ENCODE peak calls at places on chromosomes 3 and 15, in eight cellular contexts. Z, B, V, Q, U, L, J and O are unnamed samples. For H3K4me1, the result is how much of the 10 kb centered on the place peaks cover.

GRCh38 chr15:100256985-100257650 is 84.7 kb downstream of the ADAMTS17 start:
- DNase-seq in Z (no peak), B (no peak), V (no peak), Q (peak), U (no peak), L (no peak), J (no peak), O (no peak)

GRCh38 chr15:59170295-59170881 is 36.3 kb upstream of the LDHAL6B start:
- DNase-seq in Z (peak), B (no peak), V (peak), Q (peak), U (no peak), L (no peak), J (peak), O (peak)

GRCh38 chr15:87477759-87478687 is 778.5 kb downstream of the NTRK3 start:
- DNase-seq in Z (peak), B (peak), V (peak), Q (no peak), U (no peak), L (peak), J (peak), O (peak)

GRCh38 chr15:36161781-36162212 is 417.6 kb upstream of the CDIN1 start:
- DNase-seq in Z (peak), B (peak), V (no peak), Q (no peak), U (no peak), L (peak), J (peak), O (no peak)

GRCh38 chr3:173789530-173789929 is 392.0 kb downstream of the NLGN1 start:
- DNase-seq in Z (no peak), B (no peak), V (no peak), Q (no peak), U (no peak), L (peak), J (peak), O (no peak)

GRCh38 chr3:156509209-156510174 is 45.4 kb downstream of the SSR3 start:
- DNase-seq in Z (no peak), B (no peak), V (no peak), Q (no peak), U (no peak), L (peak), J (peak), O (no peak)

GRCh38 chr3:143536817-143537535 is 311.3 kb downstream of the SLC9A9 start:
- DNase-seq in Z (no peak), B (no peak), V (no peak), Q (peak), U (no peak), L (peak), J (peak), O (no peak)

GRCh38 chr15:52794665-52795463 is 4.7 kb upstream of the ONECUT1 start:
- DNase-seq in Z (no peak), B (no peak), V (no peak), Q (no peak), U (no peak), L (no peak), J (no peak), O (peak)

GRCh38 chr3:78666458-78666800 is 1101.4 kb downstream of the ROBO1 start:
- DNase-seq in Z (no peak), B (no peak), V (no peak), Q (no peak), U (no peak), L (peak), J (peak), O (no peak)

GRCh38 chr3:142866841-142867631 is 21.8 kb downstream of the PCOLCE2 start:
- DNase-seq in Z (no peak), B (no peak), V (no peak), Q (no peak), U (no peak), L (no peak), J (no peak), O (no peak)

GRCh38 chr3:16140116-16140893 is 34.2 kb upstream of the GALNT15 start:
- DNase-seq in Z (peak), B (peak), V (no peak), Q (no peak), U (no peak), L (peak), J (peak), O (no peak)

GRCh38 chr15:66294932-66295235 is 1.5 kb downstream of the DIS3L start:
- DNase-seq in Z (no peak), B (no peak), V (no peak), Q (no peak), U (no peak), L (peak), J (peak), O (no peak)

GRCh38 chr15:66294157-66294931 is 976 bp downstream of the DIS3L start:
- DNase-seq in Z (no peak), B (no peak), V (no peak), Q (no peak), U (no peak), L (peak), J (peak), O (no peak)

GRCh38 chr15:66293085-66293418 is 316 bp upstream of the DIS3L start:
- DNase-seq in Z (no peak), B (no peak), V (no peak), Q (no peak), U (no peak), L (no peak), J (peak), O (no peak)

GRCh38 chr15:66292261-66293084 is 895 bp upstream of the DIS3L start:
- DNase-seq in Z (no peak), B (no peak), V (no peak), Q (no peak), U (no peak), L (no peak), J (no peak), O (no peak)

DNA sequence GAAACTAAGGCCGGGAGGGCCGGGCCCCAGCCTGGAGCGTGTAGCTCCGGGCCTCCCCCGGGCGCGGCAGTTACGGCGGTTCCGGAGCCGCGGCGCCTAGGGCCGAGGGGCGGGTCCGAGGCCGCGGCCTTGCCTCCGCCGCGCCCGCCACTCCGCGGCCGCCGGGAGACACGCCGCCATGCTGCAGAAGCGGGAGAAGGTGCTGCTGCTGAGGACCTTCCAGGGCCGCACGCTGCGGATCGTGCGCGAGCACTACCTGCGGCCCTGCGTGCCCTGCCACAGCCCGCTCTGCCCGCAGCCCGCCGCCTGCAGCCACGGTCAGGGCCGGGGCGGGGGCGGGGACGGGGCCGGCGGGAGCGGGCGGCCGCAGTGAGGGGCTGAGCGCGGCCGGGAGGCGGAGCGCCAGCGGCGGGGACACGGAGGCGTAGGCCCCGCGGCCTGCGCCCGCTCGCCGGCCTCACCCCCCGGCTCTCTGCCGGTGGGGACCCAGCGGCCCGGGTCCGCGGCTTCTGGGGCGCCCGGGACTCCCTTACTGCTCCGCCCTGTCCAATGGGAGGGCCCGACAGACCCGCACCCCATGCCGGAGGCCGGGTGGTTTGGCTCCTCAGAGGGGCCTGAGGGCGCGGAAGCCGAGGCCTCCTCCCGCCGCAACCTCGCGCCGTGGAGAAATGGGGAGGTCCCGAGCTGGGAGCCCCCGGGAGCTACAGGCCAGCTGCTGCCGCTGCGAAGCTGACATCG is at the start of gene DIS3L:
- DNase-seq in Z (peak), B (peak), V (no peak), Q (peak), U (peak), L (peak), J (peak), O (peak)
- H3K4me1 ChIP-seq in Z (under half), B (under half), V (under half), Q (under half), U (under half), L (under half), J (under half), O (under half)

GRCh38 chr3:152331975-152332374 is 63.2 kb downstream of the MBNL1 start:
- DNase-seq in Z (no peak), B (no peak), V (no peak), Q (no peak), U (no peak), L (no peak), J (peak), O (no peak)
- H3K4me1 ChIP-seq in Z (under half), B (under half), V (under half), Q (under half), U (under half), L (under half), J (under half), O (under half)

DNA sequence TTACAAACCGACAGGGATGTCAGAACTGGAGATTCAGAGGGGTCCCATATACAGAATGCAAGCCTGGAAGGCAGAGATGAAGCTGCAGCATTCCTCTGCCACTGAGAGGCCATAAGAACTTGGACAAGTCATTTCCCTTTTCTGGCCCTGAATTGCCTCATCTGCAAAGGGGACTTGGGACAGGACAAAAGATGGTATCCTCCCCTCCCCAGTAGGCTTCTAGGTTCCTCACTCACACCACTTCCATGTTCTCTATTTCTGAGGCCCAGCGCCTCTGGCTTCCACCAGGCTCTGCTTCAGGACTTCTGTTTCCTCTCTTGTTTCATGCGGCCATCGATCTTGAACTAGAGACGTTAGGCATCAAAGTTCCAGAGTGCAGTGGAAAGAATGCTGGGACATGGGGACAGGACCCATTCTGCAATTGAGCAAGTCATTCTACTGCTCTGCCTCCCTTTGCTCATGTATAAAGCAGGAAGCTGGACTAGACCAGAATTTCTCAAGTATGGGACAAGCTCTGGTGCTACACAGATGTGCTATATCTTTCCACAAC is 1.7 kb downstream of the TM4SF4 start:
- DNase-seq in Z (no peak), B (no peak), V (no peak), Q (no peak), U (no peak), L (no peak), J (no peak), O (no peak)
- H3K4me1 ChIP-seq in Z (under half), B (under half), V (under half), Q (under half), U (under half), L (under half), J (under half), O (under half)

GRCh38 chr15:75656813-75657212 is 9.1 kb downstream of the SNX33 start:
- DNase-seq in Z (no peak), B (no peak), V (no peak), Q (no peak), U (no peak), L (no peak), J (no peak), O (no peak)

GRCh38 chr15:75654201-75654907 is 6.6 kb downstream of the SNX33 start:
- DNase-seq in Z (no peak), B (no peak), V (peak), Q (no peak), U (no peak), L (no peak), J (no peak), O (no peak)

GRCh38 chr15:75655911-75656310 is 8.2 kb downstream of the SNX33 start:
- DNase-seq in Z (no peak), B (no peak), V (no peak), Q (no peak), U (no peak), L (no peak), J (no peak), O (no peak)

GRCh38 chr15:75653347-75653913 is 5.7 kb downstream of the SNX33 start:
- DNase-seq in Z (no peak), B (no peak), V (no peak), Q (no peak), U (no peak), L (no peak), J (no peak), O (no peak)

DNA sequence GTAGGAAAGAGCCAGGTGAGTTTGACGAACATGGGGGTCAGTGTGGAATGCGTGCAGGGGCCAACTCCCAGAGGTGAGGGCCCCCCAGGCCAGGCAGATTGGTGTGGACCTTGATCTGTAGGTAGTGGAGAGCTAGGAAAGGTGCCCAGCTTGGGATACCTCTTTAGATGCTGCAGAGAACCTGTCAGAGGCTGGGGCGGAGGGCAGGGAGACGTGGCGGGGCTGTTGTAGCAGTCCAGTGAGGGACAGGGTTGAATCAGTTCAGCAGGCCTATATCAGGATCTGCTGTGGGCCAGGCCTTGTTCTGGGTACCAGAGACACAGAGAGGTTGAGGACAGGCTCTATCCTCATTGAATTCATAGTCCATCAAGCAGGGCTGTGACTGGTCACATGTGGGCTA is 8.6 kb downstream of the SNX33 start:
- DNase-seq in Z (no peak), B (no peak), V (no peak), Q (no peak), U (no peak), L (no peak), J (no peak), O (no peak)
- H3K4me1 ChIP-seq in Z (under half), B (half or more), V (under half), Q (under half), U (under half), L (under half), J (under half), O (under half)

GRCh38 chr3:177290633-177291032 is 93.4 kb upstream of the TBL1XR1 start:
- DNase-seq in Z (no peak), B (no peak), V (no peak), Q (no peak), U (no peak), L (no peak), J (no peak), O (no peak)
- H3K4me1 ChIP-seq in Z (under half), B (under half), V (under half), Q (under half), U (under half), L (under half), J (under half), O (under half)

GRCh38 chr3:188473045-188473444 is 319.1 kb downstream of the LPP start:
- DNase-seq in Z (no peak), B (no peak), V (no peak), Q (no peak), U (no peak), L (no peak), J (no peak), O (no peak)
- H3K4me1 ChIP-seq in Z (under half), B (under half), V (under half), Q (under half), U (under half), L (under half), J (under half), O (under half)

DNA sequence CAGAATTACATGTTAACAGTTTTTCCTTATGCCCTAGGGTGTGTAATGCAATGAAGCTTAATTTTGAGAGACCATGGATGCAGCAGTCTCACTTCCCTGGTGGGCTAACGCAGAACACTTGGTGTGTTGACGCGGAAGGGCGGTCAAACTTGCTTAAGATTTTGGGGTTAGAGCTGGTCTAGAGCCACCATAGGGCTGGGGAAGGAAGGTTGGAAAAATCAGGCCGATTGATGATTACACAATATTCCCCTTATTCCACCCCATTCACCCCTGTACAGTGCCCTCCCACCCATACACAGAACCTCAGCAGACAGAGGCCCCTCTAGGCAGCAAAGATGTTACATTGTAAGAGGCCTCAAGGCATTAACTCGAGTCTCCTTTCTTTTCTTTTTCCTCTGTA is 24.3 kb downstream of the VGLL4 start:
- DNase-seq in Z (no peak), B (no peak), V (no peak), Q (no peak), U (no peak), L (no peak), J (no peak), O (no peak)
- H3K4me1 ChIP-seq in Z (under half), B (under half), V (under half), Q (under half), U (under half), L (under half), J (under half), O (under half)

DNA sequence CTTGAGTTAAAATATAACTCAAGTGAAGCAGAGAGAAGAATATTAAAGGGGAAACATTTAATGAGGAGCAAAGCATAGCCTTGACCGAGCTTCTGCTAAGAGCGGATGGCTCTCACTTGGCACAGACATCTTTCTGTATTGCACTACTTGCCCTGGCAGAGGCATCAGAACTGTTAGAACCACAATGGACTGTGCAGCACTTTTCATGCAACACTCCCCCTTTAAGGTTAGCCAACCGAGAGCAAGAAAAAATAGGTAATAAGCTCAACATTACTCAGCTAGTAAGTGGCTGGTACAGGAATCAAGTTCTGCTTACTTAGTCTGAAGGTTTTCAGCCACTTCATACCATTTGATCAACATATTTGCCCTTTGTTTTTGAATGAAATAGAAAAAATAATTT is 33.7 kb downstream of the CRTC3 start:
- DNase-seq in Z (no peak), B (no peak), V (no peak), Q (no peak), U (no peak), L (no peak), J (no peak), O (no peak)
- H3K4me1 ChIP-seq in Z (under half), B (half or more), V (under half), Q (under half), U (under half), L (under half), J (under half), O (under half)